ENCODE peak calls at places on chromosomes 6 and 20, in six cellular contexts. One of them, this sample, is unnamed.

GRCh38 chr6:133392015-133392414 is 150.9 kb downstream of the EYA4 start:
- DNase-seq in gastrocnemius medialis: no peak
- DNase-seq in right atrium auricular region: no peak
- DNase-seq in AG04450: no peak
- DNase-seq in spleen: no peak
- DNase-seq in WERI-Rb-1: no peak
- DNase-seq in this sample: no peak

GRCh38 chr20:10669843-10670446 is 3.9 kb downstream of the JAG1 start:
- DNase-seq in WERI-Rb-1: no peak
- DNase-seq in right atrium auricular region: peak
- DNase-seq in AG04450: no peak
- DNase-seq in spleen: no peak
- DNase-seq in gastrocnemius medialis: no peak
- DNase-seq in this sample: no peak

GRCh38 chr6:9620263-9620662 is 794.6 kb downstream of the TFAP2A start:
- DNase-seq in spleen: no peak
- DNase-seq in right atrium auricular region: no peak
- DNase-seq in gastrocnemius medialis: no peak
- DNase-seq in AG04450: no peak
- DNase-seq in WERI-Rb-1: no peak
- DNase-seq in this sample: no peak

GRCh38 chr20:20362774-20363435 is 5.0 kb upstream of the INSM1 start:
- DNase-seq in spleen: no peak
- DNase-seq in AG04450: no peak
- DNase-seq in WERI-Rb-1: no peak
- DNase-seq in right atrium auricular region: no peak
- DNase-seq in gastrocnemius medialis: no peak
- DNase-seq in this sample: no peak

GRCh38 chr20:31684153-31685003 is 38.3 kb downstream of the BCL2L1 start:
- DNase-seq in right atrium auricular region: no peak
- DNase-seq in spleen: peak
- DNase-seq in AG04450: no peak
- DNase-seq in WERI-Rb-1: no peak
- DNase-seq in gastrocnemius medialis: no peak
- DNase-seq in this sample: no peak

GRCh38 chr6:133548409-133548808 is 307.3 kb downstream of the EYA4 start:
- DNase-seq in right atrium auricular region: no peak
- DNase-seq in spleen: no peak
- DNase-seq in gastrocnemius medialis: no peak
- DNase-seq in WERI-Rb-1: no peak
- DNase-seq in AG04450: peak
- DNase-seq in this sample: no peak

GRCh38 chr6:154404791-154405400 is 48.3 kb upstream of the IPCEF1 start:
- DNase-seq in right atrium auricular region: no peak
- DNase-seq in spleen: no peak
- DNase-seq in gastrocnemius medialis: no peak
- DNase-seq in WERI-Rb-1: no peak
- DNase-seq in AG04450: no peak
- DNase-seq in this sample: no peak

GRCh38 chr6:156419594-156419993 is 357.6 kb upstream of the ARID1B start:
- DNase-seq in spleen: no peak
- DNase-seq in AG04450: no peak
- DNase-seq in gastrocnemius medialis: no peak
- DNase-seq in right atrium auricular region: no peak
- DNase-seq in WERI-Rb-1: no peak
- DNase-seq in this sample: no peak

GRCh38 chr20:41697861-41698559 is 79.8 kb upstream of the CHD6 start:
- DNase-seq in right atrium auricular region: no peak
- DNase-seq in WERI-Rb-1: peak
- DNase-seq in gastrocnemius medialis: no peak
- DNase-seq in AG04450: no peak
- DNase-seq in spleen: no peak
- DNase-seq in this sample: peak

GRCh38 chr6:127118505-127119360 is at the start of gene RSPO3:
- DNase-seq in right atrium auricular region: no peak
- DNase-seq in gastrocnemius medialis: no peak
- DNase-seq in AG04450: no peak
- DNase-seq in spleen: peak
- DNase-seq in WERI-Rb-1: peak
- DNase-seq in this sample: no peak

GRCh38 chr20:41003143-41003932 is 25.3 kb upstream of the TOP1 start:
- DNase-seq in right atrium auricular region: peak
- DNase-seq in spleen: no peak
- DNase-seq in AG04450: peak
- DNase-seq in WERI-Rb-1: no peak
- DNase-seq in gastrocnemius medialis: peak
- DNase-seq in this sample: no peak

GRCh38 chr20:15703171-15703911 is 869.9 kb downstream of the KIF16B start:
- DNase-seq in WERI-Rb-1: no peak
- DNase-seq in spleen: no peak
- DNase-seq in gastrocnemius medialis: no peak
- DNase-seq in right atrium auricular region: no peak
- DNase-seq in AG04450: no peak
- DNase-seq in this sample: no peak

GRCh38 chr20:44640522-44640921 is 11.0 kb downstream of the ADA start:
- DNase-seq in spleen: no peak
- DNase-seq in AG04450: no peak
- DNase-seq in right atrium auricular region: no peak
- DNase-seq in gastrocnemius medialis: no peak
- DNase-seq in WERI-Rb-1: no peak
- DNase-seq in this sample: no peak

GRCh38 chr20:46056027-46056833 is 27.2 kb downstream of the SLC12A5 start:
- DNase-seq in right atrium auricular region: peak
- DNase-seq in spleen: no peak
- DNase-seq in gastrocnemius medialis: no peak
- DNase-seq in AG04450: no peak
- DNase-seq in WERI-Rb-1: no peak
- DNase-seq in this sample: no peak

GRCh38 chr6:16759181-16759645 is 2.0 kb downstream of the ATXN1 start:
- DNase-seq in right atrium auricular region: no peak
- DNase-seq in WERI-Rb-1: no peak
- DNase-seq in AG04450: no peak
- DNase-seq in gastrocnemius medialis: no peak
- DNase-seq in spleen: no peak
- DNase-seq in this sample: no peak

GRCh38 chr20:17537959-17538358 is 6.8 kb upstream of the BFSP1 start:
- DNase-seq in spleen: no peak
- DNase-seq in WERI-Rb-1: no peak
- DNase-seq in gastrocnemius medialis: no peak
- DNase-seq in right atrium auricular region: no peak
- DNase-seq in AG04450: no peak
- DNase-seq in this sample: no peak

GRCh38 chr6:112626468-112627082 is 279.4 kb downstream of the RFPL4B start:
- DNase-seq in WERI-Rb-1: no peak
- DNase-seq in AG04450: peak
- DNase-seq in right atrium auricular region: no peak
- DNase-seq in gastrocnemius medialis: no peak
- DNase-seq in spleen: no peak
- DNase-seq in this sample: no peak

GRCh38 chr6:126337323-126337722 is 2.6 kb upstream of the CENPW start:
- DNase-seq in gastrocnemius medialis: peak
- DNase-seq in AG04450: peak
- DNase-seq in spleen: no peak
- DNase-seq in right atrium auricular region: no peak
- DNase-seq in WERI-Rb-1: no peak
- DNase-seq in this sample: no peak

GRCh38 chr6:84763397-84764331 is 734 bp downstream of the TBX18 start:
- DNase-seq in right atrium auricular region: peak
- DNase-seq in AG04450: no peak
- DNase-seq in WERI-Rb-1: peak
- DNase-seq in spleen: no peak
- DNase-seq in gastrocnemius medialis: no peak
- DNase-seq in this sample: peak

GRCh38 chr20:32702706-32703425 is 29.1 kb upstream of the C20orf203 start:
- DNase-seq in spleen: no peak
- DNase-seq in WERI-Rb-1: no peak
- DNase-seq in gastrocnemius medialis: no peak
- DNase-seq in right atrium auricular region: no peak
- DNase-seq in AG04450: no peak
- DNase-seq in this sample: no peak

GRCh38 chr6:15475872-15476271 is 187.0 kb downstream of the DTNBP1 start:
- DNase-seq in AG04450: no peak
- DNase-seq in gastrocnemius medialis: no peak
- DNase-seq in WERI-Rb-1: no peak
- DNase-seq in right atrium auricular region: no peak
- DNase-seq in spleen: no peak
- DNase-seq in this sample: no peak

GRCh38 chr6:152661776-152662175 is 24.6 kb upstream of the SYNE1 start:
- DNase-seq in right atrium auricular region: no peak
- DNase-seq in AG04450: no peak
- DNase-seq in WERI-Rb-1: no peak
- DNase-seq in gastrocnemius medialis: no peak
- DNase-seq in spleen: no peak
- DNase-seq in this sample: no peak

GRCh38 chr6:43990627-43991619 is 136.3 kb downstream of the MRPL14 start:
- DNase-seq in spleen: no peak
- DNase-seq in gastrocnemius medialis: no peak
- DNase-seq in right atrium auricular region: no peak
- DNase-seq in AG04450: peak
- DNase-seq in WERI-Rb-1: peak
- DNase-seq in this sample: no peak

GRCh38 chr20:53739799-53740785 is 146.5 kb upstream of the ZNF217 start:
- DNase-seq in AG04450: no peak
- DNase-seq in WERI-Rb-1: no peak
- DNase-seq in right atrium auricular region: no peak
- DNase-seq in gastrocnemius medialis: no peak
- DNase-seq in spleen: no peak
- DNase-seq in this sample: no peak

GRCh38 chr6:33987531-33988021 is 158.3 kb downstream of the GRM4 start:
- DNase-seq in spleen: peak
- DNase-seq in gastrocnemius medialis: no peak
- DNase-seq in right atrium auricular region: no peak
- DNase-seq in AG04450: no peak
- DNase-seq in WERI-Rb-1: peak
- DNase-seq in this sample: no peak

DNA sequence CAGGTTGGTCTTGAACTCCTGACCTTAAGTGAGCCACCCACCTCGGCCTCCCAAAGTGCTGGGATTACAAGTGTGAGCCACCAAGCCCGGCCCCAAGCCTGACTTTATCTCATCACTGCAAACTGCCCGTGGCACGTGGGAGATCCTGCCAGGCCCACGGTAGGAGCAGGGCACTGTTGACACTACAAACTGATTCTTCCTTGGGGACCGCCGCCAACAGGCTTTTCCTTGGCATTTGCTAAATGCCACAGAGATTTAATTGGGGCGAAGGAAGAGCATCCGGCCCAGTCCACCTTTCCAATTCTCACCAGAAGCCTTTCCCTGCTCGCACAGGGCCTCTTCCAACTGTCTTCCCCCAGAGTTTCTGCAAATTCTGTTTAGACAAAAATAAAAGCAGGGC is 11.0 kb downstream of the ATP9A start:
- DNase-seq in gastrocnemius medialis: no peak
- DNase-seq in AG04450: no peak
- DNase-seq in right atrium auricular region: no peak
- DNase-seq in spleen: no peak
- DNase-seq in WERI-Rb-1: no peak
- DNase-seq in this sample: no peak
- H3K27ac ChIP-seq in gastrocnemius medialis: no peak
- H3K27ac ChIP-seq in AG04450: no peak
- H3K27ac ChIP-seq in right atrium auricular region: no peak
- H3K27ac ChIP-seq in spleen: no peak
- H3K27ac ChIP-seq in WERI-Rb-1: no peak
- H3K27ac ChIP-seq in this sample: no peak

DNA sequence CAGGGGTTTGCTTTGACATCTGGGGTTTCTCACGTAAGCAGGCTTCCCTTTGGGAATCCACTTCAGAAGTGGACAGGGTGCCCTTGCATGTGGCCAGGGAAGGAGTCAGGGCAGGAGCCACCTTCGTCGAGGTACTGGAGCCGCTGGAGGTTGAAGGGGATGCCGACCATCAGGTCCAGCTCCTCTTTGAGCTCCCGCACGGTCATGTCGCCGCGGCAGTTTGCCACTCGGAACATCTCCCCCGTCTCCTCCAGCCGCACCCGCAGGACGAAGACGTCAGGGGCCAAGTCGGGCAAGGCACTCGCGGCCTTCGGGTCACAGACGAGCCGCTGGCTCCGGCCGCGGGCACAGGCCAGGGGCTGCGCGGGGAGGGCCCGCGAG is 360 bp downstream of the ANKRD60 start:
- DNase-seq in gastrocnemius medialis: no peak
- DNase-seq in AG04450: no peak
- DNase-seq in spleen: no peak
- DNase-seq in WERI-Rb-1: no peak
- DNase-seq in right atrium auricular region: no peak
- DNase-seq in this sample: no peak
- H3K4me3 ChIP-seq in gastrocnemius medialis: no peak
- H3K4me3 ChIP-seq in AG04450: peak
- H3K4me3 ChIP-seq in spleen: no peak
- H3K4me3 ChIP-seq in WERI-Rb-1: no peak
- H3K4me3 ChIP-seq in right atrium auricular region: no peak
- H3K4me3 ChIP-seq in this sample: peak

DNA sequence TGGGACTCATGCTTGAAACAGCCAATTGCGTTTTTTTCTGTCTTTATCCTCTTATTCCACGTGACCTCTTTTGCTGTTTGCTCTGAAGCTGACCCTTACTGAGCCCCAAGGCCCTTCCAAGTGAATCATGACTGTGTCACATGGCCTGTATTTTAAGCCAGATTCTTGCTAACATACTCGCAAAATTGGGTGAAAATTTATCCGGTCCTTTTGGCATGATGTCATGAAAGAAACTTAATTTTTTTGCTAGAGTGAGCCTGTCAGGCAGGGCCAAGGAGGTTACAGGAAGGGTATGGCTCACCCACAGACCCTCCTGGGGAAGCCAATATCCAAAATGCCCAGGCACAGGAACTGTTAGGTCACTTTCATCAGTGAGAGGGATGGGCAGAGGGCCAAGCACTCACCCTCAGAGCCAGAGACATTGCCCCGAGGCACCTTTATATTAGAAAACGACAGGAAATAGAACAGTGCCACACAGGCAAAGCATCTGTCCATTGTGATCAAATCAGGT is 296.7 kb downstream of the CDH26 start:
- DNase-seq in AG04450: peak
- DNase-seq in spleen: no peak
- DNase-seq in gastrocnemius medialis: no peak
- DNase-seq in WERI-Rb-1: no peak
- DNase-seq in right atrium auricular region: peak
- DNase-seq in this sample: no peak
- H3K27ac ChIP-seq in AG04450: no peak
- H3K27ac ChIP-seq in spleen: no peak
- H3K27ac ChIP-seq in gastrocnemius medialis: no peak
- H3K27ac ChIP-seq in WERI-Rb-1: no peak
- H3K27ac ChIP-seq in right atrium auricular region: no peak
- H3K27ac ChIP-seq in this sample: no peak

DNA sequence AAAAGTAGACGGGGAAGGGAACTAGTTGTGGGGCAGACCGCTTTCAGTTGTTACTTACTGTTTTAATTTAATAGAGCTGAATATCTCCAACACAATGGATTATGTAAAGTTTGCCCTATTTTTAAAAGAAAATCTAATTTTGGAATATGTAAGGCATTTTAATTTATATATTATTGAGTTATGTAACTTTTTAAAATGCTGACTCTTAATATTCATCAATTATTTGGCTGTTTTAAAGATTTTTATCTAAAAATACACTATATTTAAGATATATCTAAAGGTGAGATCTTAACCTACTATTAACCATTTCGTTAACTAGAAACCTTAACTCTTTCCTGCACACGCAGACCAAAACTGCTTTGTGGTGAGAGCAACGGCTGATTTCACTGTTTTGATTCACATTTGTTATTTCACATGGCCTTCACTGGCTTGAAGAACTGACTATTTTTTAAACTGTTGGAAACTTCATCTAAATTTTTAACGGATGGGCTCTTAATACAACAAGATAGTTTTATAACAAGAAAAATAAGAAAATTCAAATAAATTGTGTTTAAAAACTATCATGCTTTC is 87.9 kb downstream of the HUS1B start:
- DNase-seq in gastrocnemius medialis: no peak
- DNase-seq in WERI-Rb-1: no peak
- DNase-seq in AG04450: no peak
- DNase-seq in spleen: no peak
- DNase-seq in right atrium auricular region: no peak
- DNase-seq in this sample: no peak
- H3K4me3 ChIP-seq in gastrocnemius medialis: no peak
- H3K4me3 ChIP-seq in WERI-Rb-1: no peak
- H3K4me3 ChIP-seq in AG04450: no peak
- H3K4me3 ChIP-seq in spleen: no peak
- H3K4me3 ChIP-seq in right atrium auricular region: no peak
- H3K4me3 ChIP-seq in this sample: no peak

This sample was measured in SK-N-MC.